ENCODE peak calls at places on chromosome 3, in four cellular contexts. One of them, this sample, is unnamed.
A peak's percentile ranks its signal among the peaks of the same experiment; 100 is the strongest.

GRCh38 chr3:159082514-159082913 is 280.7 kb downstream of the MFSD1 start:
- DNase-seq in cardiac fibroblast: peak; percentile 57
- DNase-seq in CD8-positive, alpha-beta T cell: no peak
- DNase-seq in GM12865: no peak
- DNase-seq in this sample: no peak

GRCh38 chr3:69719292-69719691 is 20.0 kb upstream of the MITF start:
- DNase-seq in cardiac fibroblast: no peak
- DNase-seq in CD8-positive, alpha-beta T cell: no peak
- DNase-seq in GM12865: no peak
- DNase-seq in this sample: no peak

GRCh38 chr3:172138031-172138538 is 98.7 kb downstream of the FNDC3B start:
- DNase-seq in cardiac fibroblast: peak; percentile 60
- DNase-seq in CD8-positive, alpha-beta T cell: no peak
- DNase-seq in GM12865: no peak
- DNase-seq in this sample: no peak

GRCh38 chr3:155070316-155070715 is 9.8 kb upstream of the MME start:
- DNase-seq in cardiac fibroblast: no peak
- DNase-seq in CD8-positive, alpha-beta T cell: no peak
- DNase-seq in GM12865: no peak
- DNase-seq in this sample: no peak

GRCh38 chr3:177977381-177978158 is 558.7 kb upstream of the KCNMB2 start:
- DNase-seq in cardiac fibroblast: peak; percentile 95
- DNase-seq in CD8-positive, alpha-beta T cell: no peak
- DNase-seq in GM12865: no peak
- DNase-seq in this sample: no peak

GRCh38 chr3:10330319-10330718 is 9.4 kb upstream of the SEC13 start:
- DNase-seq in cardiac fibroblast: no peak
- DNase-seq in CD8-positive, alpha-beta T cell: no peak
- DNase-seq in GM12865: no peak
- DNase-seq in this sample: no peak

GRCh38 chr3:120780977-120781376 is 38.4 kb downstream of the GTF2E1 start:
- DNase-seq in cardiac fibroblast: peak; percentile 95
- DNase-seq in CD8-positive, alpha-beta T cell: no peak
- DNase-seq in GM12865: peak; percentile 90
- DNase-seq in this sample: peak; percentile 62

GRCh38 chr3:149466192-149466591 is 8.3 kb upstream of the TM4SF4 start:
- DNase-seq in cardiac fibroblast: peak; percentile 95
- DNase-seq in CD8-positive, alpha-beta T cell: no peak
- DNase-seq in GM12865: no peak
- DNase-seq in this sample: no peak

GRCh38 chr3:52471371-52472238 is 16.2 kb downstream of the NISCH start:
- DNase-seq in cardiac fibroblast: peak; percentile 69
- DNase-seq in CD8-positive, alpha-beta T cell: no peak
- DNase-seq in GM12865: peak; percentile 58
- DNase-seq in this sample: no peak

GRCh38 chr3:23911397-23911796 is 5.4 kb downstream of the NKIRAS1 start:
- DNase-seq in cardiac fibroblast: no peak
- DNase-seq in CD8-positive, alpha-beta T cell: no peak
- DNase-seq in GM12865: no peak
- DNase-seq in this sample: no peak

GRCh38 chr3:169562988-169563774 is 100.3 kb downstream of the MECOM start:
- DNase-seq in cardiac fibroblast: peak; percentile 8
- DNase-seq in CD8-positive, alpha-beta T cell: no peak
- DNase-seq in GM12865: peak; percentile 11
- DNase-seq in this sample: no peak

GRCh38 chr3:31227152-31227581 is 305.6 kb upstream of the STT3B start:
- DNase-seq in cardiac fibroblast: no peak
- DNase-seq in CD8-positive, alpha-beta T cell: no peak
- DNase-seq in GM12865: peak; percentile 56
- DNase-seq in this sample: no peak
- TF ChIP-seq CTCF in cardiac fibroblast: no peak
- TF ChIP-seq CTCF in CD8-positive, alpha-beta T cell: no peak
- TF ChIP-seq CTCF in GM12865: no peak
- TF ChIP-seq CTCF in this sample: no peak

GRCh38 chr3:50238549-50239026 is 2.6 kb downstream of the GNAI2 start:
- DNase-seq in cardiac fibroblast: peak; percentile 32
- DNase-seq in CD8-positive, alpha-beta T cell: no peak
- DNase-seq in GM12865: no peak
- DNase-seq in this sample: no peak
- H3K4me3 ChIP-seq in cardiac fibroblast: peak overlapping the region; percentile 82
- H3K4me3 ChIP-seq in CD8-positive, alpha-beta T cell: peak overlapping the region; percentile 94
- H3K4me3 ChIP-seq in GM12865: peak overlapping the region; percentile 81
- H3K4me3 ChIP-seq in this sample: peak overlapping the region; percentile 94

GRCh38 chr3:156172536-156172935 is 52.2 kb downstream of the KCNAB1 start:
- DNase-seq in cardiac fibroblast: no peak
- DNase-seq in CD8-positive, alpha-beta T cell: no peak
- DNase-seq in GM12865: peak; percentile 14
- DNase-seq in this sample: no peak

GRCh38 chr3:156176048-156176447 is 55.7 kb downstream of the KCNAB1 start:
- DNase-seq in cardiac fibroblast: no peak
- DNase-seq in CD8-positive, alpha-beta T cell: no peak
- DNase-seq in GM12865: no peak
- DNase-seq in this sample: no peak

GRCh38 chr3:156175570-156175969 is 55.2 kb downstream of the KCNAB1 start:
- DNase-seq in cardiac fibroblast: peak; percentile 29
- DNase-seq in CD8-positive, alpha-beta T cell: no peak
- DNase-seq in GM12865: no peak
- DNase-seq in this sample: no peak

GRCh38 chr3:156176629-156177210 is 56.3 kb downstream of the KCNAB1 start:
- DNase-seq in cardiac fibroblast: no peak
- DNase-seq in CD8-positive, alpha-beta T cell: no peak
- DNase-seq in GM12865: no peak
- DNase-seq in this sample: no peak

DNA sequence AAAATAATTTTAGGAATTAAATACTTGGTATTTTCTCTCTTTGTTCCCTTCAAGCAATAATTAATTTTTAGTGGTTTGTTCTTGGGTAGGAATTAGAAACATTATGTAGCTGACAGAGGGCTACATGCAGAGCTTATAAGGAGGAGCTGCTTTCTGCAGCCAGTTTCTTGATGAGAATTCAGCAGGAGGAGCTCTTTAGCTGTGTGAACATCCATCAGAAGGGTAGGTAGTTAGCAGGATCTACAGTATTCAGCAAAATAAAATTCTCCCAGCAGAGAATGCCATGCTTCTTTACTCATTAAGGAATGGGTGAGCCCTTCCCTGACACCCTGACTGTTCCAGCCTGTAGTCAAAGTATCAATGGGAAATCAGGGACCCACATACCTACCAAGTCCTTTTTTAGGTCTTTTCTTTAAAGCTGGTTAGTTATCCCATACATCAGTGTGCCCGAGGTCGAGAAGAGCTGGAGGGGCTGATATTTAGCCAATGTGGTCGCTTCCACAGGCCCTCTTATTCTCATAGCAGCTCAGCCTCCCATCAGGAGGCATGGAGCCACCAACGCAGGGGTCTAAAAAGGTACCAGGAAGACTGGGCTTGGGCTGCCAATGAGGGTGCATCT is 54.0 kb downstream of the KCNAB1 start:
- DNase-seq in cardiac fibroblast: peak; percentile 79
- DNase-seq in CD8-positive, alpha-beta T cell: no peak
- DNase-seq in GM12865: peak; percentile 14
- DNase-seq in this sample: no peak
- TF ChIP-seq CTCF in cardiac fibroblast: peak; percentile 49
- TF ChIP-seq CTCF in CD8-positive, alpha-beta T cell: no peak
- TF ChIP-seq CTCF in GM12865: peak; percentile 1
- TF ChIP-seq CTCF in this sample: peak; percentile 10

GRCh38 chr3:13280856-13281656 is 139.1 kb downstream of the NUP210 start:
- DNase-seq in cardiac fibroblast: no peak
- DNase-seq in CD8-positive, alpha-beta T cell: no peak
- DNase-seq in GM12865: no peak
- DNase-seq in this sample: no peak
- H3K4me3 ChIP-seq in cardiac fibroblast: no peak overlapping the region
- H3K4me3 ChIP-seq in CD8-positive, alpha-beta T cell: no peak overlapping the region
- H3K4me3 ChIP-seq in GM12865: no peak overlapping the region
- H3K4me3 ChIP-seq in this sample: no peak overlapping the region

GRCh38 chr3:152834354-152835310 is at the start of gene P2RY1:
- DNase-seq in cardiac fibroblast: peak; percentile 62
- DNase-seq in CD8-positive, alpha-beta T cell: no peak
- DNase-seq in GM12865: peak; percentile 95
- DNase-seq in this sample: peak; percentile 65
- TF ChIP-seq CTCF in cardiac fibroblast: peak; percentile 14
- TF ChIP-seq CTCF in CD8-positive, alpha-beta T cell: no peak
- TF ChIP-seq CTCF in GM12865: peak; percentile 2
- TF ChIP-seq CTCF in this sample: peak; percentile 21

DNA sequence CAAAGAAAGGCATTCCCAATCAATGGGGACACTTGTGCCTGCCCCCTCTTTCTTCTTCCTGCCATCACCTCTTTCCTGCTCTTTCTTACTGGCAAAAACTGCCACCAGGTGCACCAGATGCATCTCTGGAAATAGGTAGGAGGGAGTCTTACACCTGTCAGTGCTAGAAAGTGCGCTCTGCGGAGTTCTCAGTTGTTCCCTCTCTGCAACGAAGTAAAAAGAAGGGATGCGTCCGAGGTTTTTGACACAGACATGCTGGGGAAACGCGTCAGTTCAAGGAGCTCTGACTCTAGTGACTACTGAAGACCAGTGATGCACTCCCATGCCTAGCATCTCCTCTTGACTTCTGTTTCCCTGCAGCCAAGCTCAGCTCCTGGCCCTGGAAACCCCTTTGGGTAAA is 766 bp upstream of the GRM7 start:
- DNase-seq in cardiac fibroblast: no peak
- DNase-seq in CD8-positive, alpha-beta T cell: no peak
- DNase-seq in GM12865: no peak
- DNase-seq in this sample: no peak
- H3K4me3 ChIP-seq in cardiac fibroblast: no peak overlapping the region
- H3K4me3 ChIP-seq in CD8-positive, alpha-beta T cell: no peak overlapping the region
- H3K4me3 ChIP-seq in GM12865: no peak overlapping the region
- H3K4me3 ChIP-seq in this sample: no peak overlapping the region

DNA sequence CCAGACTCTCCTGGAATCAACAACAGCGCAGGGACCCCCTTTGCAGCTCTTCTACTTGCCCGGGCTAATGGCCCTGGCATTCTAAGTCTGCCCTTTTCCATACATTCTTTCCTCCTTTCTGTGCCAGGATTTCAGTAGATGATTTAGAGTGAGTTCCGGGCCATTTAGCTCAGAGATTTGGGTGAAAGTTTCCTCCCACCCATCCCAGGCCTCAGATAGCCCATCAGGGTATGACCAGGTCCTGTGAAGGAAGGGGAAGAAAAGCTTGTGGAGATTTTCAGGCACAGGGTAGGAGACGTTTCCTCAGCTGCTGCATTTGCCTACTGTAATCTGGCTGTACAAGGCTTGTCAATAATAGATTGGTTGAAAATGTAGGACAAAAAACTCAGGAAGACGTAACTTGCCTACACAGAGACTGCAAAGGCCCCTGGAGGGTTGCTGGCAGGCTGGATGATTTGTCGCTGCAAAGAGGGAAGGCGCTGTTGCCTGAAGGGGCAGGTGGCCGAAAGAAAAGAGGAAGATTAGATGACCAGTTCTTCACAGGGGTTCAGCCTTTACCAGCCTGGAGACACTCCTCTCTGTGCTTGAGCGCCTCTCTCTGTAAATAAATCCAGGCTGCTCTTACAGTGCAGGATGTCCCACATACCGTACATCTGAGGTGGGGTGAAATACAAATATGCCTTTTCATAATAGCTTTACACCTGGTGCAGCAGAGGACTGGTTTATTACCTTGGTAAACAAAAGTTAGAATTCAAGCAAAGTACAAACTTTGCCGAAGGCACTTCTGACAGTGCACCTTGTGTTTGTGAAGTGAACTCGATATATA is 63.4 kb upstream of the BCL6 start:
- DNase-seq in cardiac fibroblast: no peak
- DNase-seq in CD8-positive, alpha-beta T cell: no peak
- DNase-seq in GM12865: no peak
- DNase-seq in this sample: no peak
- TF ChIP-seq CTCF in cardiac fibroblast: no peak
- TF ChIP-seq CTCF in CD8-positive, alpha-beta T cell: no peak
- TF ChIP-seq CTCF in GM12865: no peak
- TF ChIP-seq CTCF in this sample: no peak

DNA sequence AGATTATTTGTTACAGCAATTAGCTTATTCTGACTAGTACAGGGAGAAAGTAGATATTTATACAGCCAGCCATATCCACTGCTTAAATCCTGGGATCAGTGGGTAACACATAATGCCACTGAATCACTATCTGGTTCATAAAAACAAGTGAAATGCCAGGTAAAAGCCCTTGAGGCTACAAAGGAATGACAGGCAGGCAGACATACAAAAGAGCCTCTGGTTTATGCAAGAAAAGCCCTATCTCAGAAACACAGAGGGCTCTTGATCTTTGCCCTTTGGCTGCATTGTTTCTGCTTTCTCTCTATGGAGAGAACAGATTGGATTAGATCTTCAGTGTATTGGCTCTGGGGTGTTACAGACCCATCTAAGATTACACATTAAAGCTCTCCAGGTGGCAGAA is 115.4 kb upstream of the GADL1 start:
- DNase-seq in cardiac fibroblast: peak; percentile 38
- DNase-seq in CD8-positive, alpha-beta T cell: no peak
- DNase-seq in GM12865: no peak
- DNase-seq in this sample: no peak
- H3K4me3 ChIP-seq in cardiac fibroblast: no peak overlapping the region
- H3K4me3 ChIP-seq in CD8-positive, alpha-beta T cell: no peak overlapping the region
- H3K4me3 ChIP-seq in GM12865: no peak overlapping the region
- H3K4me3 ChIP-seq in this sample: no peak overlapping the region

GRCh38 chr3:173876476-173876875 is 478.9 kb downstream of the NLGN1 start:
- DNase-seq in cardiac fibroblast: peak; percentile 28
- DNase-seq in CD8-positive, alpha-beta T cell: no peak
- DNase-seq in GM12865: no peak
- DNase-seq in this sample: no peak
- TF ChIP-seq CTCF in cardiac fibroblast: peak; percentile 35
- TF ChIP-seq CTCF in CD8-positive, alpha-beta T cell: no peak
- TF ChIP-seq CTCF in GM12865: no peak
- TF ChIP-seq CTCF in this sample: no peak

This sample was measured in GM12864.